ENCODE peak calls at places on chromosomes 13 and 19, in six cellular contexts. One of them, this sample, is unnamed.
A peak's percentile ranks its signal among the peaks of the same experiment; 100 is the strongest.

GRCh38 chr13:67229438-67230242 is 496 bp downstream of the PCDH9 start:
- DNase-seq in ascending aorta: no peak
- DNase-seq in fibroblast of villous mesenchyme: peak; percentile 1
- DNase-seq in progenitor cell of endocrine pancreas: no peak
- DNase-seq in epithelial cell of esophagus: peak; percentile 41
- DNase-seq in hepatocyte: peak; percentile 12
- DNase-seq in this sample: no peak

GRCh38 chr13:106034201-106034600 is 501.3 kb downstream of the EFNB2 start:
- DNase-seq in epithelial cell of esophagus: no peak
- DNase-seq in ascending aorta: no peak
- DNase-seq in fibroblast of villous mesenchyme: peak; percentile 2
- DNase-seq in progenitor cell of endocrine pancreas: no peak
- DNase-seq in hepatocyte: no peak
- DNase-seq in this sample: peak; percentile 56

GRCh38 chr13:30354481-30355404 is 47.4 kb upstream of the KATNAL1 start:
- DNase-seq in progenitor cell of endocrine pancreas: no peak
- DNase-seq in fibroblast of villous mesenchyme: no peak
- DNase-seq in epithelial cell of esophagus: no peak
- DNase-seq in ascending aorta: no peak
- DNase-seq in hepatocyte: peak; percentile 19
- DNase-seq in this sample: no peak

GRCh38 chr13:38868870-38869269 is 121.8 kb downstream of the STOML3 start:
- DNase-seq in fibroblast of villous mesenchyme: no peak
- DNase-seq in epithelial cell of esophagus: no peak
- DNase-seq in progenitor cell of endocrine pancreas: peak; percentile 12
- DNase-seq in hepatocyte: no peak
- DNase-seq in ascending aorta: no peak
- DNase-seq in this sample: no peak

GRCh38 chr13:90979059-90979458 is 368.4 kb upstream of the MIR17HG start:
- DNase-seq in progenitor cell of endocrine pancreas: no peak
- DNase-seq in epithelial cell of esophagus: no peak
- DNase-seq in hepatocyte: no peak
- DNase-seq in fibroblast of villous mesenchyme: no peak
- DNase-seq in ascending aorta: no peak
- DNase-seq in this sample: no peak

GRCh38 chr19:36807029-36807428 is 31.2 kb downstream of the ZNF790 start:
- DNase-seq in ascending aorta: no peak
- DNase-seq in fibroblast of villous mesenchyme: no peak
- DNase-seq in epithelial cell of esophagus: no peak
- DNase-seq in hepatocyte: no peak
- DNase-seq in progenitor cell of endocrine pancreas: no peak
- DNase-seq in this sample: no peak

GRCh38 chr13:50359779-50360178 is 344.5 kb downstream of the KCNRG start:
- DNase-seq in fibroblast of villous mesenchyme: no peak
- DNase-seq in progenitor cell of endocrine pancreas: no peak
- DNase-seq in hepatocyte: no peak
- DNase-seq in ascending aorta: no peak
- DNase-seq in epithelial cell of esophagus: no peak
- DNase-seq in this sample: no peak

GRCh38 chr13:93932901-93933300 is 546.6 kb downstream of the DCT start:
- DNase-seq in epithelial cell of esophagus: no peak
- DNase-seq in hepatocyte: no peak
- DNase-seq in ascending aorta: no peak
- DNase-seq in fibroblast of villous mesenchyme: no peak
- DNase-seq in progenitor cell of endocrine pancreas: no peak
- DNase-seq in this sample: no peak

GRCh38 chr13:67042556-67042955 is 187.6 kb downstream of the PCDH9 start:
- DNase-seq in ascending aorta: no peak
- DNase-seq in fibroblast of villous mesenchyme: no peak
- DNase-seq in hepatocyte: no peak
- DNase-seq in epithelial cell of esophagus: no peak
- DNase-seq in progenitor cell of endocrine pancreas: no peak
- DNase-seq in this sample: no peak

GRCh38 chr19:52670046-52670445 is 31.9 kb upstream of the ZNF83 start:
- DNase-seq in ascending aorta: no peak
- DNase-seq in epithelial cell of esophagus: peak; percentile 98
- DNase-seq in progenitor cell of endocrine pancreas: no peak
- DNase-seq in hepatocyte: peak; percentile 26
- DNase-seq in fibroblast of villous mesenchyme: no peak
- DNase-seq in this sample: no peak

GRCh38 chr13:51895906-51896888 is 34.4 kb downstream of the CCDC70 start:
- DNase-seq in progenitor cell of endocrine pancreas: peak; percentile 38
- DNase-seq in fibroblast of villous mesenchyme: peak; percentile 62
- DNase-seq in ascending aorta: no peak
- DNase-seq in hepatocyte: peak; percentile 68
- DNase-seq in epithelial cell of esophagus: peak; percentile 58
- DNase-seq in this sample: peak; percentile 56

GRCh38 chr13:44815507-44816074 is 173.7 kb downstream of the NUFIP1 start:
- DNase-seq in epithelial cell of esophagus: peak; percentile 96
- DNase-seq in hepatocyte: peak; percentile 86
- DNase-seq in fibroblast of villous mesenchyme: peak; percentile 95
- DNase-seq in ascending aorta: peak; percentile 67
- DNase-seq in progenitor cell of endocrine pancreas: no peak
- DNase-seq in this sample: peak; percentile 98

GRCh38 chr13:53405616-53406015 is 377.0 kb downstream of the OLFM4 start:
- DNase-seq in hepatocyte: peak; percentile 22
- DNase-seq in progenitor cell of endocrine pancreas: peak; percentile 11
- DNase-seq in epithelial cell of esophagus: no peak
- DNase-seq in fibroblast of villous mesenchyme: no peak
- DNase-seq in ascending aorta: no peak
- DNase-seq in this sample: no peak

GRCh38 chr13:89726690-89727435 is 1620.6 kb upstream of the MIR17HG start:
- DNase-seq in hepatocyte: no peak
- DNase-seq in ascending aorta: no peak
- DNase-seq in fibroblast of villous mesenchyme: peak; percentile 11
- DNase-seq in epithelial cell of esophagus: peak; percentile 90
- DNase-seq in progenitor cell of endocrine pancreas: no peak
- DNase-seq in this sample: no peak

GRCh38 chr13:93476175-93476574 is 249.6 kb downstream of the GPC6 start:
- DNase-seq in progenitor cell of endocrine pancreas: no peak
- DNase-seq in fibroblast of villous mesenchyme: peak; percentile 61
- DNase-seq in ascending aorta: no peak
- DNase-seq in hepatocyte: peak; percentile 29
- DNase-seq in epithelial cell of esophagus: peak; percentile 81
- DNase-seq in this sample: peak; percentile 80

GRCh38 chr13:42883142-42883541 is 101.8 kb downstream of the FAM216B start:
- DNase-seq in hepatocyte: no peak
- DNase-seq in progenitor cell of endocrine pancreas: no peak
- DNase-seq in epithelial cell of esophagus: no peak
- DNase-seq in fibroblast of villous mesenchyme: peak; percentile 21
- DNase-seq in ascending aorta: no peak
- DNase-seq in this sample: no peak

GRCh38 chr13:24269803-24270202 is 39.6 kb upstream of the C1QTNF9 start:
- DNase-seq in ascending aorta: no peak
- DNase-seq in epithelial cell of esophagus: peak; percentile 13
- DNase-seq in hepatocyte: no peak
- DNase-seq in progenitor cell of endocrine pancreas: no peak
- DNase-seq in fibroblast of villous mesenchyme: peak; percentile 78
- DNase-seq in this sample: peak; percentile 7

GRCh38 chr13:78599911-78600310 is 3.4 kb downstream of the POU4F1 start:
- DNase-seq in ascending aorta: no peak
- DNase-seq in fibroblast of villous mesenchyme: no peak
- DNase-seq in progenitor cell of endocrine pancreas: no peak
- DNase-seq in epithelial cell of esophagus: no peak
- DNase-seq in hepatocyte: no peak
- DNase-seq in this sample: no peak

GRCh38 chr13:31236211-31236786 is 36.5 kb downstream of the B3GLCT start:
- DNase-seq in progenitor cell of endocrine pancreas: no peak
- DNase-seq in hepatocyte: peak; percentile 72
- DNase-seq in epithelial cell of esophagus: peak; percentile 58
- DNase-seq in fibroblast of villous mesenchyme: peak; percentile 64
- DNase-seq in ascending aorta: no peak
- DNase-seq in this sample: peak; percentile 69

GRCh38 chr13:103291693-103292572 is 225.7 kb upstream of the SLC10A2 start:
- DNase-seq in hepatocyte: no peak
- DNase-seq in ascending aorta: no peak
- DNase-seq in progenitor cell of endocrine pancreas: no peak
- DNase-seq in fibroblast of villous mesenchyme: no peak
- DNase-seq in epithelial cell of esophagus: no peak
- DNase-seq in this sample: no peak

GRCh38 chr13:34577051-34577450 is 365.0 kb upstream of the NBEA start:
- DNase-seq in fibroblast of villous mesenchyme: peak; percentile 14
- DNase-seq in hepatocyte: no peak
- DNase-seq in ascending aorta: no peak
- DNase-seq in progenitor cell of endocrine pancreas: no peak
- DNase-seq in epithelial cell of esophagus: peak; percentile 34
- DNase-seq in this sample: peak; percentile 76

GRCh38 chr19:14425696-14426138 is 6.6 kb upstream of the DDX39A start:
- DNase-seq in epithelial cell of esophagus: peak; percentile 45
- DNase-seq in fibroblast of villous mesenchyme: peak; percentile 84
- DNase-seq in hepatocyte: no peak
- DNase-seq in progenitor cell of endocrine pancreas: no peak
- DNase-seq in ascending aorta: no peak
- DNase-seq in this sample: no peak

DNA sequence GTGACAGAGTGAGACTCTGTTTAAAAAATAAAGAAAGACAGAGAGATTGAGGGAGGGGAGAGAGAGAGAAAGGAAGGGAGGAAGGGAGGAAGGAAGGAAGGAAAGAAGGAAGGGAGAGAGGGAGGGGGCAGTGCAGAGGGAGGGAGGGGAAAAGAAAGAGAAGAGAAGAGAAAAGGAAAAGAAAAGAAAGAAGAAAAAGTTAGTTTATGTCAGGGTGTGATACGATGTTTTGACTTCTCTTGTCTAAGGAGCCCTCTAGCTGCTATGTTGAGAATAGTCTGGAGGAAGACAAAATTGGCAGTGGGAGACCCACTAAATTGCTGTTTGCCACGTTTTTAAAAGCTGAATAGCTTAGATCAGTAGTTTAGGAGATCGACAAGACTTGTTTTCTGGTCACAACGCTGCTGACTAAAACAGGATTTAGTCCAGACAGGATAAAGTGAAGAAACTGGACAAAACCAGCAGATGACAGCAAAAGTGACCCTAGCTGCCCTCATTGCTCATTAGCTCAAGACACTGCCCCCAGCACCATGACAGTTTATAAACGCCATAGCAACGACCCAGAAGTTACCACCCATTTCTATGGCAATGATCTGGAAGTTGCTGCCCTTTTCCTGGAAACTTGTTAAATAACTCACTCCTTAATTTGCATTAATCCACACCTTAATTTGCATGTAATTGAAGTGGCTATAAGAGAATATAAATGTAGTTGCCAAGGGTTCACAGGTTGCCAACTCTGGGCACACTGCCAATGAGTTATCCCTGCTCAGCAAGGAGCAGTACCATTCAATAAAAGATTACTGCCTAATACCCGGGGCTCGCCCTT is 11.1 kb downstream of the TEX101 start:
- DNase-seq in hepatocyte: peak; percentile 36
- DNase-seq in ascending aorta: no peak
- DNase-seq in progenitor cell of endocrine pancreas: no peak
- DNase-seq in epithelial cell of esophagus: peak; percentile 45
- DNase-seq in fibroblast of villous mesenchyme: peak; percentile 16
- DNase-seq in this sample: peak; percentile 29
- TF ChIP-seq CTCF in hepatocyte: peak; percentile 59
- TF ChIP-seq CTCF in ascending aorta: no peak
- TF ChIP-seq CTCF in progenitor cell of endocrine pancreas: peak; percentile 50
- TF ChIP-seq CTCF in epithelial cell of esophagus: peak; percentile 74
- TF ChIP-seq CTCF in fibroblast of villous mesenchyme: peak; percentile 60
- TF ChIP-seq CTCF in this sample: peak; percentile 64

DNA sequence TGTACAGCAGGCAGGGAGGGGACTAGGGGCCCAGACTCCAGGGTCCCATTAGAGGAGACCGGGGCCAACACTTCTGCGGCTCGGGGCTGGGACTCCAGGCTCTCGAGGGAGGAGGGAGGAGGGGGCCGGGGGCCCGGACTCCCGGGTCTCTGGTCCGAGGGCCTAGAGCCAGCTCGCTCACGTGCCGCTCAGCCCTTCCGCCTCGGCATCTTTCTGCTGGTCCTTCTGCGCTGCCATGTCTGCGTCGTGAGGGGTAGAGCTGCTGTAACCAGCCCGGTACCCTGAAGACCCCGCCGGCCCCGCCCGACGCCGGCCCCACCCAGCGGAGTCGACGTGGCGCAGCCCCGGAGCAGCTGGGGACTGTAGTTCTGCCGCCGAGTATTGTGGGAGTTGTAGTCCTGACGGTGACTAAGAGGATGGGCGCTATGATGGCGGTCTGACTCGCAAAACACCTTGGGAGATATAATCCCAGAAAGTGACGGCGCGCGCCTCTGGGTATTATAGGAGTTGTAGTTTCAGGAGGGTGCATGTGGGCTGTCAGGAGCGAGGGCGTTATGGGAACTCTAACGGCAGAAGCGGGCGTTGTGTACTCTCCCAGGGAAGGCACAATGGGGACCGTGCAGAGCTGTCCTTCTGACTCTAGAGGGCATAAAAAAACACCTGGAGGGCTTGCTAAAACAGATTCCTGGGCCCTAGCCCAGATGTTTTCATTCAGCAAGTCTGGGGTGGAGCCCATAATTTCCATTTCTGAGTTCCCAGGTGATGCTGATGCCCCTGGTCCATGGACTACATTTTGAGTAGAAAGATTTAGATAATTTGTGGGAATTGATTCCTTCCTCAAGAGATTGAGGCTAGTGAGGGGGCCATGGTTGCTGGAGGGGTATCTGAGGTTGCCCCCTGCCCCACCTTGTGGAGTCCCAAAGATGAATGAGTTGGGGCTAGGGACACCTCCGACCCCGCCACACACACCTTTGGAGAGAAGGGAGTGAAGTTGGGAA is at the start of gene RABAC1:
- DNase-seq in progenitor cell of endocrine pancreas: peak; percentile 81
- DNase-seq in ascending aorta: peak; percentile 95
- DNase-seq in fibroblast of villous mesenchyme: peak; percentile 93
- DNase-seq in hepatocyte: peak; percentile 95
- DNase-seq in epithelial cell of esophagus: peak; percentile 94
- DNase-seq in this sample: peak; percentile 86
- TF ChIP-seq CTCF in progenitor cell of endocrine pancreas: peak; percentile 36
- TF ChIP-seq CTCF in ascending aorta: no peak
- TF ChIP-seq CTCF in fibroblast of villous mesenchyme: peak; percentile 22
- TF ChIP-seq CTCF in hepatocyte: peak; percentile 33
- TF ChIP-seq CTCF in epithelial cell of esophagus: peak; percentile 14
- TF ChIP-seq CTCF in this sample: peak; percentile 38

DNA sequence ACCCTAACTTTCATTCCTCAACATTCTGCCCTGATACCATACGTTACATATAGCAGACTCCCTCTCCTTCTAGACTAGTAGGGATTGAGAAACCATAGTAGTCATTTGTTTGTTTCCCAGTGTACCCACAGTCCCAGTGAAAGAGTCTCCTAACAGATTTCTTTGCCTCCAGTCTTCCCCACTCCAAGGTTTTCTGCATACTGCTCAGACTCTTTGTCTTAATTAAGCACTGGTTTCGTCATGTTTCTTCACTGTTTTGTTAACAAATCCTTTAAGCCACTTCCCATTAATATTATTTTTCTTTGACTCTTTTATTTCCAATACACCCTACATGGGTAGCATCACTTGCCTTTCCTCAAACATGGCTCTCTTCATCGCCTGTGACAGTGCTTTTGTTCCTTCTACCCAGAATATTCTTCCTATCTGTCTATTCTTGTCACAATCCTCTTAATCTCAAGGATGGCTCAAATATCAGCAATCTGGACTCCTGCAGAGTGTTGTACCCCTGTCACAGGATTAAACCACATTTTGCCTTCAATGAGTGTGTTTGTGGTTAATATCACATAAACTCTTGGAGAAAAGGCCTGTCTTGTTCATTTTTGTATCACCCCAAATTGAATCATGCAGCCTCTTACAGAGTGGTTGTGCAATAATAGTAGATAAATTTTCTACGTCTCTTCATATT is 92.7 kb upstream of the KLF12 start:
- DNase-seq in progenitor cell of endocrine pancreas: no peak
- DNase-seq in hepatocyte: no peak
- DNase-seq in fibroblast of villous mesenchyme: peak; percentile 14
- DNase-seq in ascending aorta: no peak
- DNase-seq in epithelial cell of esophagus: no peak
- DNase-seq in this sample: peak; percentile 62
- TF ChIP-seq CTCF in progenitor cell of endocrine pancreas: no peak
- TF ChIP-seq CTCF in hepatocyte: no peak
- TF ChIP-seq CTCF in fibroblast of villous mesenchyme: no peak
- TF ChIP-seq CTCF in ascending aorta: no peak
- TF ChIP-seq CTCF in epithelial cell of esophagus: no peak
- TF ChIP-seq CTCF in this sample: no peak

GRCh38 chr19:3852614-3853254 is 16.1 kb downstream of the ZFR2 start:
- DNase-seq in fibroblast of villous mesenchyme: peak; percentile 34
- DNase-seq in epithelial cell of esophagus: peak; percentile 53
- DNase-seq in progenitor cell of endocrine pancreas: no peak
- DNase-seq in ascending aorta: no peak
- DNase-seq in hepatocyte: no peak
- DNase-seq in this sample: peak; percentile 56
- TF ChIP-seq CTCF in fibroblast of villous mesenchyme: peak; percentile 40
- TF ChIP-seq CTCF in epithelial cell of esophagus: peak; percentile 11
- TF ChIP-seq CTCF in progenitor cell of endocrine pancreas: no peak
- TF ChIP-seq CTCF in ascending aorta: no peak
- TF ChIP-seq CTCF in hepatocyte: peak; percentile 18
- TF ChIP-seq CTCF in this sample: peak; percentile 12